ENCODE peak calls at places on chromosomes 5 and 9, in five cellular contexts. Y is OCI-LY7, G is endothelial cell of umbilical vein, C is GM12865, L is HFF-Myc. H is an unnamed sample.
A peak's percentile ranks its signal among the peaks of the same experiment; 100 is the strongest.

GRCh38 chr9:437066-438015 is 222.7 kb downstream of the DOCK8 start:
- DNase-seq in Y (no peak), G (no peak), C (no peak), L (no peak), H (no peak)

GRCh38 chr5:177983763-177984564 is 12.1 kb downstream of the PROP1 start:
- DNase-seq in Y (no peak), G (no peak), C (no peak), L (no peak), H (peak; percentile 33)

GRCh38 chr5:140631831-140632365 is 1.1 kb downstream of the CD14 start:
- DNase-seq in Y (no peak), G (no peak), C (no peak), L (no peak), H (peak; percentile 48)

GRCh38 chr5:137192293-137192743 is 306.8 kb downstream of the SPOCK1 start:
- DNase-seq in Y (no peak), G (peak; percentile 55), C (no peak), L (no peak), H (no peak)

GRCh38 chr9:98609646-98610045 is 99.1 kb downstream of the GABBR2 start:
- DNase-seq in Y (no peak), G (no peak), C (no peak), L (no peak), H (no peak)

GRCh38 chr5:163595851-163596399 is 90.5 kb downstream of the MAT2B start:
- DNase-seq in Y (no peak), G (no peak), C (no peak), L (no peak), H (no peak)

GRCh38 chr5:147743686-147744332 is 38.7 kb downstream of the JAKMIP2 start:
- DNase-seq in Y (no peak), G (no peak), C (no peak), L (no peak), H (no peak)

GRCh38 chr9:112921549-112921948 is 30.9 kb upstream of the SLC46A2 start:
- DNase-seq in Y (peak; percentile 44), G (peak; percentile 30), C (peak; percentile 60), L (peak; percentile 3), H (no peak)

GRCh38 chr9:119278138-119278537 is 91.1 kb downstream of the BRINP1 start:
- DNase-seq in Y (no peak), G (no peak), C (no peak), L (no peak), H (no peak)
- TF ChIP-seq CTCF in Y (no peak), G (no peak), C (no peak), L (no peak), H (no peak)

DNA sequence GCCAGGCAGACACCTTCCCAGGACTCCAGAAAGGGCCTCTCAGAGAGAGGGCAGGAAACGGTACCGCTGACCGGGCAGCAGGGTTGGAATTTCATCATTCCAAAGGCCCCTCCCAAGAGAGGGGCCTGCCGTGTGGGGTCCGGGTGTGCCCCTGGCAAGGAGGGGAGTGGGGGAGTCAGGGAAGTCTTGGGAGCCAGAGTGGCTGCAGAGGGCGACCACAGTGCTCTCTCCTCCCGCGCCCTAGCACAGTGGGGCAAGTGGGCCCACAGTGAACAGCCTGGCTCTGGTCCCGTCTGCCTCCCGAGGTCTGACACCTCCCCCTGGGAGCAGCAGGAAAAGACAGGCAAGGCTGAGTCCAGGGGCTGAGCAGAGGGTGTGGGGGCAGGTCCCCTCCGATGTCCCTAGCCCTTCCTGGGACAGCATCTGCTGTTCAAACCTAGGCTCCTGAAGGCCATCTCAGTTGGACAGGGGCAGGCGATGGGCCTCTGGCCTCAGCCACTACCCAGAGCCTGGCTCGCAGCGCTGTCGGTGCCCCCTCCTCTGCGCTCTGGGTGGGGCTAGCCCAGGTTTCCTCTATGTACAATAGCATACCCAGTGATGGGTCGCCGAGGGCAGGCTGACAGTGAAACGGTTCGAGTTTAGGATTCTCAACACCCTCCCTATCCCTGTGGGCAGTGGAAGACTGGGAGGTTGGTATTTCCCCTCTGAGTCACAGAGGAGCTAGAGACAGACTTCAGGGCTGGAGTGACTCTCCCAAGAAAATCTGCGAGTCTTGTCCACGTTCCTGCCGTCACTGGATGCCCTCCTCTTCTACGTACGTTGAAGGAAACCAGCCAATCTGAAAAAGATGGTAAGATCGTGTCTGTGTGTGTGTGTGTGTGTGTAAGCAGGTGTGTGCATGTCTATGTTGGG is 25.4 kb upstream of the SARDH start:
- DNase-seq in Y (no peak), G (peak; percentile 23), C (no peak), L (no peak), H (no peak)
- TF ChIP-seq CTCF in Y (no peak), G (no peak), C (no peak), L (no peak), H (no peak)

GRCh38 chr9:108776920-108777650 is 78.7 kb downstream of the ACTL7B start:
- DNase-seq in Y (no peak), G (no peak), C (no peak), L (no peak), H (no peak)
- TF ChIP-seq CTCF in Y (no peak), G (no peak), C (no peak), L (peak; percentile 50), H (no peak)

DNA sequence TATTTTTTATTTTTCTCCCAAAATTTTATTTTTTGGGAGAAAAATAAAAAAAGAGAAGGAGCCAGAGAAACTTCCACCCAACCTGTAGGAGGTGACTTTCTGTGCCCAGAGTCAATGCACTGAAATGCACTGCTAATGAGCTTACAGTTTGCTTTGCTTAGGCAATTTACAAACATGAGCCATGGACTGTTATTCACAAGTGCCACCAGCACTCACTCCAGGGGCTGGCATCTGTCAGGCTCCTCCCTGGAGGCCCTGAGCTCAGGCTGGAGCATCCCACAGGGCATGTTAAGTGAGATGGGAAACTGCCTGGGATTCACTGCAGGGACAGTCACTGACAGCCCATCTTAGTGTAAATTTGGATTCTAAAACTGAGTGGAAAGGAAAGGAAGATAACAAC is 74.9 kb downstream of the FANCC start:
- DNase-seq in Y (no peak), G (no peak), C (no peak), L (no peak), H (no peak)
- TF ChIP-seq CTCF in Y (no peak), G (no peak), C (no peak), L (no peak), H (no peak)